ENCODE peak calls at places on chromosomes 3 and 15, in five cellular contexts. One of them, this sample, is unnamed.

GRCh38 chr3:27667751-27668150 is 54.4 kb downstream of the EOMES start:
- DNase-seq in HEK293T: no peak
- DNase-seq in HepG2: peak; percentile 36
- DNase-seq in K562: no peak
- DNase-seq in GM12878: no peak
- DNase-seq in this sample: no peak

GRCh38 chr3:32778389-32778788 is 39.4 kb upstream of the TRIM71 start:
- DNase-seq in K562: no peak
- DNase-seq in GM12878: no peak
- DNase-seq in HepG2: peak; percentile 53
- DNase-seq in HEK293T: no peak
- DNase-seq in this sample: no peak

GRCh38 chr3:49316696-49317457 is 23.0 kb downstream of the USP4 start:
- DNase-seq in GM12878: no peak
- DNase-seq in HEK293T: no peak
- DNase-seq in HepG2: no peak
- DNase-seq in K562: no peak
- DNase-seq in this sample: no peak

GRCh38 chr3:155070932-155071387 is 9.2 kb upstream of the MME start:
- DNase-seq in GM12878: no peak
- DNase-seq in K562: no peak
- DNase-seq in HEK293T: no peak
- DNase-seq in HepG2: no peak
- DNase-seq in this sample: peak; percentile 20

GRCh38 chr3:88668180-88668579 is 439.2 kb upstream of the EPHA3 start:
- DNase-seq in HepG2: no peak
- DNase-seq in K562: no peak
- DNase-seq in HEK293T: no peak
- DNase-seq in GM12878: no peak
- DNase-seq in this sample: no peak

GRCh38 chr3:44648564-44649229 is at the start of gene ZNF35:
- DNase-seq in K562: peak; percentile 91
- DNase-seq in HepG2: no peak
- DNase-seq in HEK293T: peak; percentile 80
- DNase-seq in GM12878: peak; percentile 41
- DNase-seq in this sample: peak; percentile 90

GRCh38 chr15:90839187-90840071 is 29.0 kb upstream of the FURIN start:
- DNase-seq in HEK293T: no peak
- DNase-seq in HepG2: peak; percentile 21
- DNase-seq in K562: no peak
- DNase-seq in GM12878: no peak
- DNase-seq in this sample: no peak

GRCh38 chr15:62124176-62124952 is 40.7 kb downstream of the C2CD4B start:
- DNase-seq in HepG2: peak; percentile 49
- DNase-seq in GM12878: no peak
- DNase-seq in K562: no peak
- DNase-seq in HEK293T: no peak
- DNase-seq in this sample: no peak

GRCh38 chr15:83871808-83872559 is 218.1 kb downstream of the ADAMTSL3 start:
- DNase-seq in HEK293T: no peak
- DNase-seq in GM12878: peak; percentile 17
- DNase-seq in K562: peak; percentile 13
- DNase-seq in HepG2: no peak
- DNase-seq in this sample: no peak

GRCh38 chr15:70974004-70974832 is 81.6 kb downstream of the LRRC49 start:
- DNase-seq in GM12878: no peak
- DNase-seq in K562: no peak
- DNase-seq in HEK293T: peak; percentile 8
- DNase-seq in HepG2: peak; percentile 18
- DNase-seq in this sample: no peak

GRCh38 chr15:77723756-77724155 is 91.0 kb upstream of the LINGO1 start:
- DNase-seq in HepG2: no peak
- DNase-seq in K562: no peak
- DNase-seq in HEK293T: no peak
- DNase-seq in GM12878: no peak
- DNase-seq in this sample: no peak

GRCh38 chr3:162765524-162765923 is 1268.9 kb downstream of the OTOL1 start:
- DNase-seq in HEK293T: no peak
- DNase-seq in GM12878: no peak
- DNase-seq in HepG2: no peak
- DNase-seq in K562: no peak
- DNase-seq in this sample: no peak

GRCh38 chr3:162764672-162765071 is 1268.1 kb downstream of the OTOL1 start:
- DNase-seq in HEK293T: no peak
- DNase-seq in HepG2: no peak
- DNase-seq in GM12878: no peak
- DNase-seq in K562: no peak
- DNase-seq in this sample: no peak

GRCh38 chr3:162770556-162770955 is 1273.9 kb downstream of the OTOL1 start:
- DNase-seq in HEK293T: no peak
- DNase-seq in K562: no peak
- DNase-seq in HepG2: no peak
- DNase-seq in GM12878: no peak
- DNase-seq in this sample: no peak

GRCh38 chr3:162774613-162775100 is 1278.0 kb downstream of the OTOL1 start:
- DNase-seq in HepG2: no peak
- DNase-seq in GM12878: no peak
- DNase-seq in HEK293T: no peak
- DNase-seq in K562: no peak
- DNase-seq in this sample: no peak

DNA sequence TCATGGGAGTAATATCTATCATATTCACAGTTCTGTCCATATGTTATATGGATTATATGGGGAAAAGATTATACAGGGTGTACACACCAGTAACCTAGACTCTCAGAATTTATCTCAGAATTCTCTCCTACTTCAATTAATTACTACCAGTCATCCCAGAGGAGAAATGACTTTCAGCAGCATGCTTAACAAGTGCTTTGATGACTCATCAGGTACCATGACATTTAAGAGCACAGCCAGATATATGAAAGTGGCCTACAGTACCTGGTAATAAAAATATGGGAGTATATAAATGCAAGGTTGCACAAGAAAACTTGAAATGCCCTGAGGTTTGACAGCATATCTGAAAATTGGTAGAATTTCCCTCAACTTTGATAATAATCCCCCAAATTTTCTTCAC is 1273.0 kb downstream of the OTOL1 start:
- DNase-seq in K562: no peak
- DNase-seq in HepG2: no peak
- DNase-seq in GM12878: no peak
- DNase-seq in HEK293T: no peak
- DNase-seq in this sample: no peak
- TF ChIP-seq FOXM1 in K562: no peak
- TF ChIP-seq FOXM1 in HepG2: no peak
- TF ChIP-seq FOXM1 in GM12878: no peak
- TF ChIP-seq FOXM1 in HEK293T: no peak
- TF ChIP-seq FOXM1 in this sample: no peak

GRCh38 chr3:25468866-25469319 is 40.8 kb downstream of the RARB start:
- DNase-seq in GM12878: no peak
- DNase-seq in HepG2: no peak
- DNase-seq in K562: no peak
- DNase-seq in HEK293T: no peak
- DNase-seq in this sample: peak; percentile 23
- TF ChIP-seq FOXM1 in GM12878: no peak
- TF ChIP-seq FOXM1 in HepG2: no peak
- TF ChIP-seq FOXM1 in K562: no peak
- TF ChIP-seq FOXM1 in HEK293T: no peak
- TF ChIP-seq FOXM1 in this sample: no peak

DNA sequence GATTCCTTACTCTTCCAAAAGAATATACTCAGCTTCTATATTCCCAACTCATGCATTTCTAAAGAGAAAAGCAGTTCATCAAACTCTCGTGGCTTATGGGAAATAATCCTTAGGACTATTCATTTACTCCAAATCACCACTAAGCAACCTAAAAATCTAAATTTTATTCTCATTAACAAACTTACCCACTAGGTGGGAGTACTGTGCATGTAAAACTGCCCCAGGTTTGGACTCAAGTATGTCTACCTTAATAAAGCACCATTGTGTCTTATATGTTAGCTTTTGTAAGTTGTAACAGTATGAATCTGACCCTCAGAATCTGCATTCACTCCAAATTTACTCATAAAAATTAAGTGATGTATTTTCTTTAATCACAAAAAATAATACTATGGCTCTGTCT is 25.3 kb downstream of the RAD18 start:
- DNase-seq in GM12878: no peak
- DNase-seq in HEK293T: peak; percentile 6
- DNase-seq in HepG2: peak; percentile 45
- DNase-seq in K562: no peak
- DNase-seq in this sample: no peak
- TF ChIP-seq FOXM1 in GM12878: no peak
- TF ChIP-seq FOXM1 in HEK293T: no peak
- TF ChIP-seq FOXM1 in HepG2: no peak
- TF ChIP-seq FOXM1 in K562: no peak
- TF ChIP-seq FOXM1 in this sample: no peak

GRCh38 chr15:33234019-33234418 is 39.5 kb upstream of the FMN1 start:
- DNase-seq in K562: no peak
- DNase-seq in HEK293T: peak; percentile 23
- DNase-seq in GM12878: no peak
- DNase-seq in HepG2: peak; percentile 15
- DNase-seq in this sample: peak; percentile 43
- TF ChIP-seq FOXM1 in K562: no peak
- TF ChIP-seq FOXM1 in HEK293T: no peak
- TF ChIP-seq FOXM1 in GM12878: no peak
- TF ChIP-seq FOXM1 in HepG2: no peak
- TF ChIP-seq FOXM1 in this sample: no peak

GRCh38 chr3:141345528-141345927 is 22.8 kb upstream of the ZBTB38 start:
- DNase-seq in HepG2: no peak
- DNase-seq in K562: no peak
- DNase-seq in HEK293T: no peak
- DNase-seq in GM12878: no peak
- DNase-seq in this sample: no peak

GRCh38 chr3:141343824-141344223 is 24.5 kb upstream of the ZBTB38 start:
- DNase-seq in GM12878: no peak
- DNase-seq in HepG2: no peak
- DNase-seq in HEK293T: no peak
- DNase-seq in K562: no peak
- DNase-seq in this sample: no peak

GRCh38 chr3:141338881-141339280 is 29.4 kb upstream of the ZBTB38 start:
- DNase-seq in K562: no peak
- DNase-seq in HepG2: no peak
- DNase-seq in HEK293T: no peak
- DNase-seq in GM12878: no peak
- DNase-seq in this sample: no peak

GRCh38 chr3:141342386-141342785 is 25.9 kb upstream of the ZBTB38 start:
- DNase-seq in HEK293T: no peak
- DNase-seq in K562: peak; percentile 53
- DNase-seq in GM12878: no peak
- DNase-seq in HepG2: no peak
- DNase-seq in this sample: no peak

GRCh38 chr3:141341536-141341935 is 26.8 kb upstream of the ZBTB38 start:
- DNase-seq in HEK293T: no peak
- DNase-seq in HepG2: no peak
- DNase-seq in GM12878: no peak
- DNase-seq in K562: no peak
- DNase-seq in this sample: no peak
- TF ChIP-seq FOXM1 in HEK293T: no peak
- TF ChIP-seq FOXM1 in HepG2: no peak
- TF ChIP-seq FOXM1 in GM12878: no peak
- TF ChIP-seq FOXM1 in K562: no peak
- TF ChIP-seq FOXM1 in this sample: no peak

GRCh38 chr15:85614059-85614458 is 180.7 kb downstream of the KLHL25 start:
- DNase-seq in GM12878: no peak
- DNase-seq in HepG2: no peak
- DNase-seq in K562: no peak
- DNase-seq in HEK293T: no peak
- DNase-seq in this sample: peak; percentile 24
- TF ChIP-seq FOXM1 in GM12878: no peak
- TF ChIP-seq FOXM1 in HepG2: no peak
- TF ChIP-seq FOXM1 in K562: no peak
- TF ChIP-seq FOXM1 in HEK293T: no peak
- TF ChIP-seq FOXM1 in this sample: peak; percentile 18

GRCh38 chr3:166582231-166582630 is 745.0 kb upstream of the BCHE start:
- DNase-seq in HepG2: no peak
- DNase-seq in HEK293T: no peak
- DNase-seq in GM12878: no peak
- DNase-seq in K562: no peak
- DNase-seq in this sample: no peak
- TF ChIP-seq FOXM1 in HepG2: no peak
- TF ChIP-seq FOXM1 in HEK293T: no peak
- TF ChIP-seq FOXM1 in GM12878: no peak
- TF ChIP-seq FOXM1 in K562: no peak
- TF ChIP-seq FOXM1 in this sample: no peak

GRCh38 chr15:74399511-74400312 is 32.3 kb upstream of the CYP11A1 start:
- DNase-seq in HepG2: no peak
- DNase-seq in HEK293T: no peak
- DNase-seq in K562: no peak
- DNase-seq in GM12878: no peak
- DNase-seq in this sample: no peak
- TF ChIP-seq FOXM1 in HepG2: no peak
- TF ChIP-seq FOXM1 in HEK293T: no peak
- TF ChIP-seq FOXM1 in K562: no peak
- TF ChIP-seq FOXM1 in GM12878: no peak
- TF ChIP-seq FOXM1 in this sample: no peak

GRCh38 chr3:170848294-170848917 is 21.6 kb downstream of the RPL22L1 start:
- DNase-seq in GM12878: no peak
- DNase-seq in K562: no peak
- DNase-seq in HEK293T: no peak
- DNase-seq in HepG2: no peak
- DNase-seq in this sample: peak; percentile 7
- TF ChIP-seq FOXM1 in GM12878: no peak
- TF ChIP-seq FOXM1 in K562: no peak
- TF ChIP-seq FOXM1 in HEK293T: no peak
- TF ChIP-seq FOXM1 in HepG2: no peak
- TF ChIP-seq FOXM1 in this sample: no peak

GRCh38 chr15:68821898-68822380 is 1.2 kb upstream of the ANP32A start:
- DNase-seq in HEK293T: no peak
- DNase-seq in K562: no peak
- DNase-seq in HepG2: peak; percentile 69
- DNase-seq in GM12878: no peak
- DNase-seq in this sample: no peak
- TF ChIP-seq FOXM1 in HEK293T: no peak
- TF ChIP-seq FOXM1 in K562: no peak
- TF ChIP-seq FOXM1 in HepG2: no peak
- TF ChIP-seq FOXM1 in GM12878: no peak
- TF ChIP-seq FOXM1 in this sample: no peak

This sample was measured in SK-N-SH.